ENCODE peak calls at places on chromosomes 1 and 21, in nine cellular contexts. N is glutamatergic neuron; X is T-helper 17 cell; Z is stimulated activated CD8-positive, alpha-beta memory T cell treated with anti-CD3 and anti-CD28 coated beads, Interleukin-15, amount 100 ng/mL, for 24 hours; A is AG04450; J is D341Med; W is choroid plexus epithelial cell; T is CD8-positive, alpha-beta memory T cell; K is mucosa of gallbladder. H is an unnamed sample.

GRCh38 chr1:204106825-204107224 is 33.9 kb downstream of the SOX13 start:
- DNase-seq in W (no peak), T (no peak), A (no peak), J (no peak), N (no peak), Z (no peak), X (no peak), K (no peak), H (no peak)

GRCh38 chr1:48182441-48182840 is 40.1 kb upstream of the SLC5A9 start:
- DNase-seq in Z (no peak), J (no peak), A (no peak), X (no peak), N (peak), K (no peak), T (no peak), W (no peak), H (peak)

GRCh38 chr1:71638081-71638766 is 557.4 kb upstream of the ZRANB2 start:
- DNase-seq in J (no peak), T (no peak), A (peak), X (no peak), K (no peak), N (no peak), W (peak), Z (no peak), H (no peak)

GRCh38 chr1:173118404-173118803 is 67.7 kb upstream of the TNFSF18 start:
- DNase-seq in N (no peak), J (no peak), Z (no peak), T (no peak), X (no peak), W (no peak), A (no peak), K (no peak), H (no peak)

GRCh38 chr1:205998457-205999241 is 4.5 kb downstream of the RAB7B start:
- DNase-seq in W (no peak), X (no peak), J (no peak), Z (no peak), N (no peak), A (no peak), T (no peak), K (no peak), H (peak)

GRCh38 chr1:3028531-3029282 is 7.4 kb downstream of the ACTRT2 start:
- DNase-seq in A (no peak), T (peak), W (no peak), J (no peak), Z (no peak), N (no peak), K (no peak), X (no peak), H (peak)

GRCh38 chr1:219143735-219144134 is 29.9 kb upstream of the LYPLAL1 start:
- DNase-seq in T (no peak), X (no peak), K (no peak), W (no peak), A (no peak), J (no peak), N (no peak), Z (no peak), H (no peak)

GRCh38 chr1:161206411-161207140 is 4.4 kb downstream of the NDUFS2 start:
- DNase-seq in Z (no peak), T (no peak), W (peak), A (no peak), N (no peak), X (no peak), J (no peak), K (no peak), H (no peak)

GRCh38 chr1:68230901-68231626 is 1.3 kb downstream of the WLS start:
- DNase-seq in K (no peak), T (no peak), W (no peak), Z (no peak), A (no peak), N (no peak), X (no peak), J (peak), H (peak)

GRCh38 chr1:35563166-35563565 is 5.6 kb downstream of the NCDN start:
- DNase-seq in Z (no peak), T (no peak), A (no peak), N (no peak), K (no peak), W (no peak), J (no peak), X (no peak), H (no peak)

GRCh38 chr1:231252336-231252735 is 11.3 kb downstream of the GNPAT start:
- DNase-seq in J (no peak), W (no peak), K (no peak), A (no peak), X (no peak), T (no peak), Z (no peak), N (no peak), H (no peak)

GRCh38 chr1:179025125-179025974 is at the start of gene FAM20B:
- DNase-seq in K (peak), N (peak), A (peak), X (peak), T (peak), W (peak), Z (peak), J (peak), H (peak)

GRCh38 chr21:33046455-33046854 is 20.7 kb downstream of the OLIG2 start:
- DNase-seq in J (no peak), W (no peak), K (no peak), N (no peak), T (no peak), A (no peak), Z (no peak), X (no peak), H (no peak)

GRCh38 chr1:112722601-112723510 is 7.7 kb upstream of the PPM1J start:
- DNase-seq in T (no peak), N (peak), A (no peak), W (peak), J (peak), K (no peak), Z (no peak), X (no peak), H (peak)

GRCh38 chr1:150221552-150221951 is 14.4 kb downstream of the ANP32E start:
- DNase-seq in Z (no peak), W (peak), J (no peak), X (no peak), N (no peak), K (no peak), T (no peak), A (no peak), H (peak)

GRCh38 chr1:219724440-219724839 is 111.5 kb upstream of the ZC3H11B start:
- DNase-seq in N (no peak), W (no peak), J (no peak), X (no peak), A (no peak), Z (no peak), K (no peak), T (no peak), H (no peak)

GRCh38 chr1:152141971-152142584 is 16.9 kb downstream of the RPTN start:
- DNase-seq in A (no peak), Z (no peak), N (peak), K (peak), T (no peak), W (peak), X (no peak), J (no peak), H (peak)

GRCh38 chr1:209755926-209756607 is at the start of gene TRAF3IP3:
- DNase-seq in N (no peak), Z (no peak), A (no peak), T (peak), W (peak), J (no peak), K (peak), X (peak), H (no peak)

GRCh38 chr1:44251486-44251885 is 38.2 kb downstream of the DMAP1 start:
- DNase-seq in A (no peak), J (no peak), W (no peak), Z (no peak), N (no peak), K (no peak), T (no peak), X (no peak), H (no peak)

GRCh38 chr1:223504741-223505140 is 111.5 kb downstream of the CCDC185 start:
- DNase-seq in T (no peak), W (peak), N (no peak), X (no peak), Z (no peak), A (peak), J (no peak), K (peak), H (no peak)

GRCh38 chr1:63663301-63663700 is 70.1 kb downstream of the PGM1 start:
- DNase-seq in Z (no peak), J (no peak), A (no peak), N (no peak), X (no peak), K (no peak), T (no peak), W (peak), H (no peak)

GRCh38 chr1:208203127-208203847 is 40.9 kb downstream of the PLXNA2 start:
- DNase-seq in J (no peak), W (peak), A (no peak), K (peak), N (no peak), Z (no peak), X (no peak), T (no peak), H (no peak)